ENCODE peak calls at places on chromosomes 1 and 21, in six cellular contexts. L is uterus, D is tibial nerve, J is dorsolateral prefrontal cortex, O is astrocyte of the cerebellum, Q is mucosa of descending colon. P is an unnamed sample.

GRCh38 chr1:42420145-42420544 is 35.7 kb downstream of the ZMYND12 start:
- DNase-seq in L (no peak), D (no peak), J (peak; percentile 38), O (no peak), Q (no peak), P (no peak)

GRCh38 chr1:100989306-100990077 is 36.1 kb downstream of the DPH5 start:
- DNase-seq in L (no peak), D (no peak), J (no peak), O (peak; percentile 71), Q (no peak), P (peak; percentile 47)

GRCh38 chr1:225816643-225817538 is 7.0 kb downstream of the EPHX1 start:
- DNase-seq in L (peak; percentile 74), D (peak; percentile 34), J (no peak), O (no peak), Q (peak; percentile 63), P (no peak)

GRCh38 chr1:191371626-191372025 is 786.6 kb upstream of the RGS18 start:
- DNase-seq in L (no peak), D (no peak), J (no peak), O (peak; percentile 1), Q (no peak), P (peak; percentile 32)

GRCh38 chr21:33300701-33301631 is 23.8 kb upstream of the IFNAR1 start:
- DNase-seq in L (no peak), D (no peak), J (no peak), O (no peak), Q (peak; percentile 49), P (no peak)

GRCh38 chr1:204641455-204641854 is 44.1 kb downstream of the LRRN2 start:
- DNase-seq in L (no peak), D (no peak), J (no peak), O (no peak), Q (no peak), P (no peak)

GRCh38 chr1:230423936-230424335 is 2.2 kb downstream of the PGBD5 start:
- DNase-seq in L (no peak), D (no peak), J (no peak), O (no peak), Q (no peak), P (no peak)

GRCh38 chr21:44365251-44365966 is 12.0 kb downstream of the TRPM2 start:
- DNase-seq in L (peak; percentile 3), D (no peak), J (no peak), O (no peak), Q (no peak), P (no peak)

GRCh38 chr21:42463861-42464515 is 32.0 kb downstream of the RSPH1 start:
- DNase-seq in L (no peak), D (no peak), J (peak; percentile 81), O (no peak), Q (peak; percentile 80), P (no peak)

GRCh38 chr1:177185209-177185608 is 14.5 kb downstream of the BRINP2 start:
- DNase-seq in L (no peak), D (no peak), J (no peak), O (no peak), Q (no peak), P (no peak)

GRCh38 chr1:213934642-213935041 is 53.1 kb upstream of the PROX1 start:
- DNase-seq in L (no peak), D (no peak), J (no peak), O (peak; percentile 81), Q (no peak), P (no peak)

GRCh38 chr1:112057736-112058135 is 68.3 kb upstream of the KCND3 start:
- DNase-seq in L (no peak), D (no peak), J (no peak), O (no peak), Q (no peak), P (no peak)

GRCh38 chr1:153730468-153730988 is 2.7 kb downstream of the INTS3 start:
- DNase-seq in L (no peak), D (no peak), J (no peak), O (no peak), Q (no peak), P (no peak)

GRCh38 chr1:209493584-209493983 is 89.9 kb upstream of the CAMK1G start:
- DNase-seq in L (no peak), D (no peak), J (no peak), O (no peak), Q (no peak), P (no peak)

GRCh38 chr1:71561729-71562128 is 480.9 kb upstream of the ZRANB2 start:
- DNase-seq in L (no peak), D (no peak), J (no peak), O (peak; percentile 80), Q (no peak), P (peak; percentile 44)

DNA sequence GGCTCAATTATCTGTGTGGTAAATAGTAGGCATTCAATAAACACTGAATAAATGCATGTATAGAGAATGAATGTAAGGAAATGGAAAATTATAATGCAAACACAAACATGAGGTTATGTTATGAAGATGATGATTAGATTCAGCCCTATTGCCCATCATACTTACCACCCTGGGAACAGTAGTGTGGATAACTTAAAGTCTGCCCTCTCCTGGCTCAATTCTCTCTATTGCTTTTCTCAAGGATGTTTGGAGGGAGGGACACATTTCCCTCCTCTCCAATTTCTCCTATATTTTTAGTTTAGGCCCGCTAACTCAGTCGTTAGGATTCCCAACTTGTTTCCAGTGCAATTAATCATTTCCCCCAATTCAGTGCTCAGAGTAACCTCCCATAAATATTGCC is 101.5 kb upstream of the TNR start:
- DNase-seq in L (no peak), D (no peak), J (no peak), O (no peak), Q (no peak), P (no peak)
- TF ChIP-seq CTCF in L (no peak), D (no peak), J (no peak), O (no peak), Q (no peak), P (no peak)

GRCh38 chr1:7705048-7705907 is 65.8 kb upstream of the VAMP3 start:
- DNase-seq in L (peak; percentile 46), D (peak; percentile 30), J (peak; percentile 53), O (no peak), Q (no peak), P (no peak)
- H3K4me3 ChIP-seq in L (peak overlapping the region; percentile 24), D (peak overlapping the region; percentile 38), J (peak overlapping the region; percentile 66), O (peak overlapping the region; percentile 39), Q (no peak overlapping the region), P (peak overlapping the region; percentile 15)

GRCh38 chr1:109083495-109083894 is 7.1 kb upstream of the TMEM167B start:
- DNase-seq in L (no peak), D (no peak), J (no peak), O (no peak), Q (no peak), P (no peak)
- TF ChIP-seq CTCF in L (no peak), D (no peak), J (no peak), O (no peak), Q (no peak), P (no peak)

GRCh38 chr1:175132456-175132855 is 60.1 kb downstream of the KIAA0040 start:
- DNase-seq in L (no peak), D (no peak), J (no peak), O (no peak), Q (no peak), P (no peak)
- H3K4me3 ChIP-seq in L (no peak overlapping the region), D (no peak overlapping the region), J (no peak overlapping the region), O (no peak overlapping the region), Q (no peak overlapping the region), P (no peak overlapping the region)

DNA sequence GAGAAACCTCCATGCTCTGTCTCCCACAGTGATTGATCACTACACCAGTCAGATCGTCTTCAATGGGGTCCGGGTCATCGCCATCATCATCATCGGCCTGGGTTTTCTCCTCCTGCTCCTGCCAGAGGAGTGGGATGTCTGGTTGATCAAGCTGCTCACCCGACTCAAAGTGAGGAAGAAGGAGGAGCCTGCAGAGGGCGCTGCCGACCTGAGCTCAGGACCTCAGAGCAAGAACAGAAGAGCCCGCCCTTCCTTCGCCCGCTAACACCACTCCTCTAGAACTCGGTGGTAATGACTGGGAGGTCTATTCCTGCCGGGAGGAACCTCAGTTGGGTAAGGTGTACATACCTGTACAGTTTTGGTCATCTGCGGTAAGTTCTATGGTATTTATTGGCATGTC is 50.3 kb upstream of the COA6 start:
- DNase-seq in L (no peak), D (no peak), J (no peak), O (no peak), Q (no peak), P (no peak)
- TF ChIP-seq CTCF in L (no peak), D (peak; percentile 18), J (no peak), O (no peak), Q (no peak), P (peak; percentile 44)

GRCh38 chr1:115702993-115703392 is 61.2 kb downstream of the VANGL1 start:
- DNase-seq in L (no peak), D (no peak), J (no peak), O (no peak), Q (no peak), P (no peak)
- H3K4me3 ChIP-seq in L (no peak overlapping the region), D (no peak overlapping the region), J (no peak overlapping the region), O (no peak overlapping the region), Q (no peak overlapping the region), P (no peak overlapping the region)

GRCh38 chr21:23963454-23963853 is 1643.8 kb downstream of the MRPL39 start:
- DNase-seq in L (no peak), D (no peak), J (no peak), O (no peak), Q (no peak), P (no peak)

GRCh38 chr21:23968008-23968407 is 1639.3 kb downstream of the MRPL39 start:
- DNase-seq in L (no peak), D (no peak), J (no peak), O (no peak), Q (no peak), P (no peak)

DNA sequence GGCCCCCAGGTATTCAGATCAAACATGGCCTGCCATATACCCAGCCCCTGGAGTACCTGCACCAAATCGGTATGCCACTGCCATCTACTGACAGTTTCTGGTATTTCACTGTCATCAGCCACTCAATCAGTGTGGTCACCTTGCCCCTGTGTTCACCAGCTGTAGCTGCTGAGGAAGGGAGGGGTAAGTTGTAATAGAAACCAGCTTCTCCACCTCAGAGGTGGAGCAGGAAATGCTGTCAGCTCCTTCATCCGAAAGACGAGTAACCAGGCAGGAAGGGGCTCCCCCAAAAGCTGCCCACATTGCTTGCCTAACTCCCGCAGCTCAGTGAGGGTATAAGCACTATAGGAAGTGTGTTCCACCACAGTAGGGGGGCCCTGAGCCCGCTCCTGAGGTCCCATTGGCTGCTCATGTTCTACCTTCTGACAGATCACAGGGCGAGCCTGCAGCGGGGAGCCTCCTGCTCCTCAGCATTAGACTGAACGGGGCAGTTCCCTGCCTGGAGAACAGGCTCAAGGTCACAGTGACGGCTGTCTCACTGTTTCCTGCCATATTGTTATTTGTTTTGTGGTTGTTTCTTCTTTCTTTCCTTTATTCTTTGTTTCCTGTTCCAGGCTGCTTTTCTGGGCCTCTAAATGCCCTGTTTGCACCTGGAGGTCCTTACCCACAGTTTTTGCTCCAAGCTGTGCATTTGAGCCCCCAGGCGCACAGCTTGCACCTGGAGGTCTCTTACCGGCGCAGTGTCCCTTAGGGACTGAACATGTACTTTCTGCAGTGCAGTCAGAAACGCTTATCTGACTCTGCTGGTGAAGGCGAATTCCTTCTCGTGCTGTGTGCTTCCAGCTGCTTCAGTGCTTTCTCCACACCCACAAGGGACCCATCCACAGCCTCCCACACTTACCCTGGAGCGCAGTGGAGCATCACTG is 1638.3 kb downstream of the MRPL39 start:
- DNase-seq in L (no peak), D (no peak), J (no peak), O (peak; percentile 28), Q (no peak), P (no peak)
- TF ChIP-seq CTCF in L (no peak), D (peak; percentile 29), J (peak; percentile 14), O (peak; percentile 76), Q (no peak), P (peak; percentile 60)

GRCh38 chr1:172359531-172359991 is 60.9 kb upstream of the C1orf105 start:
- DNase-seq in L (no peak), D (no peak), J (no peak), O (peak; percentile 93), Q (no peak), P (peak; percentile 81)
- H3K4me3 ChIP-seq in L (no peak overlapping the region), D (no peak overlapping the region), J (no peak overlapping the region), O (no peak overlapping the region), Q (peak overlapping the region; percentile 6), P (no peak overlapping the region)

P was measured in retinal pigment epithelial cell.